ENCODE peak calls at places on chromosome 15, in seven cellular contexts. H is aorta; Q is pancreas; D is CD4-positive, CD25-positive, alpha-beta regulatory T cell; V is esophagus muscularis mucosa; R is upper lobe of right lung; G is SJSA1. C is an unnamed sample. For H3K4me1, the result is how much of the 10 kb centered on the place peaks cover.

GRCh38 chr15:94027571-94027970 is 203.8 kb upstream of the MCTP2 start:
- DNase-seq in R (no peak), V (no peak), G (no peak), D (no peak), H (no peak), Q (no peak), C (no peak)

GRCh38 chr15:62940755-62941361 is 101.7 kb upstream of the TPM1 start:
- DNase-seq in D (no peak), Q (peak), R (no peak), H (peak), G (peak), V (peak), C (no peak)

GRCh38 chr15:51623386-51623938 is 891 bp upstream of the DMXL2 start:
- DNase-seq in D (no peak), G (no peak), R (no peak), H (no peak), V (no peak), Q (no peak), C (peak)

GRCh38 chr15:78070049-78070698 is 7.3 kb downstream of the TBC1D2B start:
- DNase-seq in Q (no peak), G (no peak), H (no peak), D (peak), V (no peak), R (no peak), C (no peak)

GRCh38 chr15:70817266-70817665 is 36.7 kb downstream of the LARP6 start:
- DNase-seq in D (no peak), Q (no peak), R (no peak), G (no peak), V (no peak), H (no peak), C (no peak)

GRCh38 chr15:80152896-80153876 is at the start of gene FAH:
- DNase-seq in R (no peak), H (no peak), Q (peak), V (no peak), G (no peak), D (peak), C (peak)

GRCh38 chr15:39756806-39757522 is 25.7 kb downstream of the FSIP1 start:
- DNase-seq in Q (peak), H (no peak), V (no peak), R (no peak), D (peak), G (no peak), C (peak)

GRCh38 chr15:94042163-94042954 is 189.0 kb upstream of the MCTP2 start:
- DNase-seq in H (no peak), G (peak), V (no peak), D (no peak), R (no peak), Q (no peak), C (no peak)

GRCh38 chr15:79290642-79291275 is 8.2 kb downstream of the ANKRD34C start:
- DNase-seq in Q (no peak), D (peak), G (no peak), H (no peak), V (no peak), R (no peak), C (no peak)

GRCh38 chr15:75143738-75144334 is 57.8 kb upstream of the C15orf39 start:
- DNase-seq in R (no peak), Q (no peak), V (no peak), G (no peak), H (no peak), D (no peak), C (no peak)

GRCh38 chr15:32649336-32649735 is 7.8 kb downstream of the SCG5 start:
- DNase-seq in H (no peak), G (no peak), D (no peak), R (no peak), V (no peak), Q (no peak), C (peak)

GRCh38 chr15:70950953-70951352 is 58.3 kb downstream of the LRRC49 start:
- DNase-seq in H (no peak), Q (no peak), G (no peak), R (no peak), D (no peak), V (no peak), C (no peak)

GRCh38 chr15:73809728-73810501 is 56.8 kb upstream of the INSYN1 start:
- DNase-seq in D (no peak), Q (no peak), G (no peak), R (no peak), V (no peak), H (peak), C (no peak)

GRCh38 chr15:75554717-75555116 is 24.4 kb downstream of the PTPN9 start:
- DNase-seq in H (no peak), Q (no peak), R (no peak), V (no peak), G (no peak), D (no peak), C (no peak)

GRCh38 chr15:49831206-49831965 is 210.5 kb downstream of the DTWD1 start:
- DNase-seq in D (no peak), H (peak), Q (peak), R (no peak), V (no peak), G (peak), C (no peak)

GRCh38 chr15:75368689-75369239 is 357 bp upstream of the MAN2C1 start:
- DNase-seq in V (no peak), R (no peak), Q (no peak), D (peak), G (no peak), H (no peak), C (no peak)

GRCh38 chr15:48416301-48416700 is 85.1 kb downstream of the DUT start:
- DNase-seq in Q (no peak), H (no peak), D (no peak), R (no peak), G (no peak), V (no peak), C (no peak)

GRCh38 chr15:38308242-38308641 is 55.6 kb downstream of the SPRED1 start:
- DNase-seq in H (no peak), V (no peak), Q (no peak), R (no peak), G (no peak), D (peak), C (peak)

GRCh38 chr15:82891025-82891390 is 61.5 kb downstream of the HOMER2 start:
- DNase-seq in V (no peak), H (no peak), D (no peak), R (no peak), G (no peak), Q (peak), C (no peak)

GRCh38 chr15:93072440-93073394 is 16.3 kb downstream of the RGMA start:
- DNase-seq in H (peak), V (no peak), Q (peak), D (no peak), G (peak), R (peak), C (no peak)

GRCh38 chr15:67130673-67131601 is 65.5 kb downstream of the SMAD3 start:
- DNase-seq in G (no peak), V (no peak), Q (no peak), H (no peak), R (no peak), D (no peak), C (no peak)

GRCh38 chr15:67127925-67128324 is 62.5 kb downstream of the SMAD3 start:
- DNase-seq in Q (no peak), G (peak), D (no peak), H (no peak), V (no peak), R (no peak), C (no peak)

GRCh38 chr15:67133026-67133425 is 67.6 kb downstream of the SMAD3 start:
- DNase-seq in H (no peak), Q (no peak), V (no peak), G (no peak), R (no peak), D (no peak), C (no peak)

GRCh38 chr15:67132276-67132675 is 66.9 kb downstream of the SMAD3 start:
- DNase-seq in D (no peak), H (no peak), G (no peak), Q (no peak), V (no peak), R (no peak), C (no peak)

GRCh38 chr15:67130166-67130565 is 64.8 kb downstream of the SMAD3 start:
- DNase-seq in H (no peak), V (no peak), D (no peak), Q (no peak), R (no peak), G (no peak), C (no peak)
- H3K27ac ChIP-seq in H (no peak), V (no peak), D (no peak), Q (no peak), R (no peak), G (no peak), C (no peak)

GRCh38 chr15:31338318-31338878 is 11.8 kb downstream of the KLF13 start:
- DNase-seq in Q (no peak), R (peak), G (no peak), D (no peak), H (no peak), V (no peak), C (no peak)

GRCh38 chr15:31333820-31334219 is 7.2 kb downstream of the KLF13 start:
- DNase-seq in Q (no peak), R (peak), V (no peak), H (no peak), G (no peak), D (no peak), C (no peak)

GRCh38 chr15:31336943-31337295 is 10.3 kb downstream of the KLF13 start:
- DNase-seq in D (no peak), G (no peak), V (no peak), R (no peak), H (no peak), Q (no peak), C (no peak)

GRCh38 chr15:31337352-31338031 is 10.9 kb downstream of the KLF13 start:
- DNase-seq in H (no peak), D (no peak), R (peak), V (no peak), Q (no peak), G (no peak), C (no peak)

GRCh38 chr15:31335991-31336942 is 9.6 kb downstream of the KLF13 start:
- DNase-seq in R (no peak), H (no peak), V (no peak), Q (no peak), D (no peak), G (no peak), C (no peak)
- H3K4me1 ChIP-seq in R (half or more), H (under half), V (half or more), Q (half or more), D (half or more), G (under half), C (under half)

GRCh38 chr15:90414408-90415028 is 26.5 kb downstream of the IQGAP1 start:
- DNase-seq in D (no peak), H (no peak), R (no peak), G (peak), Q (no peak), V (no peak), C (no peak)
- H3K4me3 ChIP-seq in D (peak), H (no peak), R (no peak), G (no peak), Q (no peak), V (no peak), C (no peak)

GRCh38 chr15:67185621-67186225 is 68.7 kb downstream of the AAGAB start:
- DNase-seq in R (no peak), V (no peak), G (no peak), H (no peak), D (no peak), Q (no peak), C (no peak)

GRCh38 chr15:67185051-67185450 is 69.4 kb downstream of the AAGAB start:
- DNase-seq in G (no peak), H (no peak), R (no peak), V (no peak), D (no peak), Q (peak), C (no peak)

GRCh38 chr15:67181221-67181639 is 73.2 kb downstream of the AAGAB start:
- DNase-seq in V (no peak), Q (no peak), D (peak), R (no peak), H (no peak), G (no peak), C (no peak)

GRCh38 chr15:67184208-67184925 is 70.1 kb downstream of the AAGAB start:
- DNase-seq in H (peak), Q (peak), V (no peak), G (peak), D (no peak), R (no peak), C (no peak)

DNA sequence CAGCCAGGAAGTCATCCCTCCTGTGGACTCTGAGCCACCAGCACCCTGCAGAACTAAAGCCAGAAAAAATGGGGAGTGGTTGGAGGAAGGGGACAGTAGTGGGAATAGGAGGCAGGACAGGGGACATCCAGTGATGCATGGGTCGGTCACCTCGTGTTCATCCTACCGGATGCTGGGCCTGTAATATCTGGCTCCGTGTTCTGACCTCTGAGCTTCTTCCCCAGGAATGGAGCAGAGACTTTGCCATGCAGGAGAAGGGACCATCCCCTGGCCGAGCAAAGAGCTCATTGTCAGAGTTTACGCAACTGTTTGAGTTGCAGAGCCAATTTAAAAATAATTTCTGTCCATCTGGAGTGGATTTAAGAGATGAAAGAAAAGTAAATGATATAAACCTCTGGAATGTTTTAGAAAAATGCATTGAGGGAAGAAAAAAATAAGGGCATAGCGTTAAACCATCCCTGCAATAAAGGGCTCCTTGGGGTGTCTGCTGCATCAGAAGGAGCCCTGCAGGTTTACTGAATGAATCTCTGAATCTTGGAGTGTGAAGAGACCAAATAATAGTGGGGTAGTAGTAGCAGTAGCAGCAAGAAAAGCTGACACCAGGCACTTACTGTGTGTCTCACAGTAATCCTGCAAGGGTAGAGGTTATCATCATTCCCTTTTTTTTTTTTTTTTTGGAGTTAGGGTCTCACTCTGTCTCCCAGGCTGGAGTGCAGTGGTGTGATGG is 70.9 kb downstream of the AAGAB start:
- DNase-seq in D (no peak), Q (peak), H (no peak), R (no peak), V (no peak), G (no peak), C (no peak)
- H3K27ac ChIP-seq in D (no peak), Q (no peak), H (no peak), R (no peak), V (peak), G (peak), C (no peak)